ENCODE peak calls at places on chromosomes 6 and 20, in six cellular contexts. One of them, this sample, is unnamed.

GRCh38 chr6:137389150-137389664 is 105.0 kb downstream of the OLIG3 start:
- DNase-seq in sigmoid colon: no peak
- DNase-seq in OCI-LY7: peak
- DNase-seq in HCT116: no peak
- DNase-seq in A549: no peak
- DNase-seq in heart right ventricle: no peak
- DNase-seq in this sample: peak

GRCh38 chr6:24307881-24308280 is 50.0 kb downstream of the DCDC2 start:
- DNase-seq in A549: no peak
- DNase-seq in OCI-LY7: no peak
- DNase-seq in heart right ventricle: no peak
- DNase-seq in HCT116: no peak
- DNase-seq in sigmoid colon: no peak
- DNase-seq in this sample: no peak

GRCh38 chr6:53605543-53606235 is 59.9 kb downstream of the KLHL31 start:
- DNase-seq in HCT116: no peak
- DNase-seq in sigmoid colon: no peak
- DNase-seq in A549: no peak
- DNase-seq in OCI-LY7: no peak
- DNase-seq in heart right ventricle: no peak
- DNase-seq in this sample: peak

GRCh38 chr6:23145801-23146200 is 576.4 kb downstream of the HDGFL1 start:
- DNase-seq in heart right ventricle: no peak
- DNase-seq in A549: no peak
- DNase-seq in OCI-LY7: no peak
- DNase-seq in sigmoid colon: no peak
- DNase-seq in HCT116: no peak
- DNase-seq in this sample: no peak

GRCh38 chr20:19347943-19348456 is 135.6 kb downstream of the SLC24A3 start:
- DNase-seq in A549: no peak
- DNase-seq in HCT116: no peak
- DNase-seq in sigmoid colon: no peak
- DNase-seq in OCI-LY7: no peak
- DNase-seq in heart right ventricle: no peak
- DNase-seq in this sample: no peak

GRCh38 chr20:57856658-57857057 is 146.8 kb upstream of the PMEPA1 start:
- DNase-seq in OCI-LY7: no peak
- DNase-seq in heart right ventricle: no peak
- DNase-seq in HCT116: no peak
- DNase-seq in A549: no peak
- DNase-seq in sigmoid colon: peak
- DNase-seq in this sample: peak

GRCh38 chr6:8006208-8006607 is 58.0 kb downstream of the BLOC1S5 start:
- DNase-seq in OCI-LY7: peak
- DNase-seq in heart right ventricle: no peak
- DNase-seq in HCT116: peak
- DNase-seq in sigmoid colon: no peak
- DNase-seq in A549: peak
- DNase-seq in this sample: peak

GRCh38 chr6:56144538-56145324 is 102.6 kb downstream of the COL21A1 start:
- DNase-seq in HCT116: no peak
- DNase-seq in A549: peak
- DNase-seq in OCI-LY7: no peak
- DNase-seq in heart right ventricle: no peak
- DNase-seq in sigmoid colon: no peak
- DNase-seq in this sample: peak

GRCh38 chr6:96716221-96716620 is 121.1 kb downstream of the GPR63 start:
- DNase-seq in A549: no peak
- DNase-seq in heart right ventricle: no peak
- DNase-seq in HCT116: no peak
- DNase-seq in OCI-LY7: no peak
- DNase-seq in sigmoid colon: no peak
- DNase-seq in this sample: no peak

GRCh38 chr6:113076116-113076515 is 729.0 kb downstream of the RFPL4B start:
- DNase-seq in heart right ventricle: no peak
- DNase-seq in OCI-LY7: no peak
- DNase-seq in HCT116: no peak
- DNase-seq in sigmoid colon: no peak
- DNase-seq in A549: no peak
- DNase-seq in this sample: no peak

GRCh38 chr20:16020971-16021370 is 552.3 kb downstream of the KIF16B start:
- DNase-seq in heart right ventricle: no peak
- DNase-seq in OCI-LY7: no peak
- DNase-seq in A549: peak
- DNase-seq in HCT116: no peak
- DNase-seq in sigmoid colon: no peak
- DNase-seq in this sample: peak

GRCh38 chr6:33320315-33321181 is 3.0 kb upstream of the ZBTB22 start:
- DNase-seq in A549: no peak
- DNase-seq in OCI-LY7: no peak
- DNase-seq in heart right ventricle: peak
- DNase-seq in sigmoid colon: peak
- DNase-seq in HCT116: no peak
- DNase-seq in this sample: peak

GRCh38 chr20:6434131-6434530 is 311.3 kb upstream of the FERMT1 start:
- DNase-seq in heart right ventricle: no peak
- DNase-seq in OCI-LY7: no peak
- DNase-seq in sigmoid colon: no peak
- DNase-seq in A549: no peak
- DNase-seq in HCT116: no peak
- DNase-seq in this sample: peak

GRCh38 chr6:10838794-10839333 is 525 bp upstream of the MAK start:
- DNase-seq in HCT116: no peak
- DNase-seq in sigmoid colon: no peak
- DNase-seq in heart right ventricle: no peak
- DNase-seq in A549: no peak
- DNase-seq in OCI-LY7: peak
- DNase-seq in this sample: no peak

GRCh38 chr6:126753616-126754015 is 364.9 kb upstream of the RSPO3 start:
- DNase-seq in heart right ventricle: no peak
- DNase-seq in OCI-LY7: no peak
- DNase-seq in HCT116: no peak
- DNase-seq in sigmoid colon: no peak
- DNase-seq in A549: no peak
- DNase-seq in this sample: no peak

GRCh38 chr6:71410164-71410566 is 121.6 kb downstream of the OGFRL1 start:
- DNase-seq in sigmoid colon: no peak
- DNase-seq in OCI-LY7: peak
- DNase-seq in HCT116: no peak
- DNase-seq in heart right ventricle: no peak
- DNase-seq in A549: no peak
- DNase-seq in this sample: peak

GRCh38 chr6:28587011-28587745 is 61.5 kb downstream of the GPX5 start:
- DNase-seq in heart right ventricle: peak
- DNase-seq in A549: peak
- DNase-seq in HCT116: no peak
- DNase-seq in sigmoid colon: no peak
- DNase-seq in OCI-LY7: no peak
- DNase-seq in this sample: peak

GRCh38 chr6:85449388-85449817 is 480 bp upstream of the NT5E start:
- DNase-seq in OCI-LY7: no peak
- DNase-seq in sigmoid colon: peak
- DNase-seq in heart right ventricle: no peak
- DNase-seq in A549: peak
- DNase-seq in HCT116: no peak
- DNase-seq in this sample: peak

GRCh38 chr6:137846772-137847313 is 20.2 kb upstream of the TNFAIP3 start:
- DNase-seq in sigmoid colon: peak
- DNase-seq in HCT116: no peak
- DNase-seq in heart right ventricle: peak
- DNase-seq in A549: no peak
- DNase-seq in OCI-LY7: no peak
- DNase-seq in this sample: no peak

GRCh38 chr20:7702141-7702540 is 238.1 kb downstream of the HAO1 start:
- DNase-seq in HCT116: no peak
- DNase-seq in sigmoid colon: no peak
- DNase-seq in heart right ventricle: no peak
- DNase-seq in OCI-LY7: no peak
- DNase-seq in A549: no peak
- DNase-seq in this sample: peak

GRCh38 chr6:85418059-85418458 is 31.8 kb upstream of the NT5E start:
- DNase-seq in A549: no peak
- DNase-seq in OCI-LY7: no peak
- DNase-seq in HCT116: no peak
- DNase-seq in sigmoid colon: no peak
- DNase-seq in heart right ventricle: no peak
- DNase-seq in this sample: peak

GRCh38 chr6:150932976-150933375 is 67.5 kb downstream of the MTHFD1L start:
- DNase-seq in HCT116: no peak
- DNase-seq in A549: no peak
- DNase-seq in OCI-LY7: no peak
- DNase-seq in sigmoid colon: no peak
- DNase-seq in heart right ventricle: no peak
- DNase-seq in this sample: no peak

DNA sequence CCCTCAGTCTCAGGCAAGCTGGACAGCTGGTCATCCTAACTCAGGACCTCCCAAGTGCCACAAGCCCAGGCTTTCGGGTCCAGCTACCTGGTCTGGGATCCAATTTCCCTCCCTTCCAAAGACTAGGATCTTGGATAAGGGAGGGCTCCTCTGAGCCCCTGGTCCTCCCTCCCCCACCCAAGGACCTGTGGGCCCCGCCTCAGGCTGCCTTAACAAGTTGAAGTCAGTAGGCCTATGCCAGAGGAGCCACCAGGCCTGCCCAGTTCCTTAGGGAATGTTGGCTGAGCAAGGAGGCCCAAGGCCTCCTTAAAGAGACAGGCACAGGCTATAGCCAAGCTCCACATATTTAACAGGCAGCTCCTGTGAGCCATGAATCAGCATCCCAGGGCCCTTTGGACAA is 27.2 kb upstream of the NOL4L start:
- DNase-seq in A549: no peak
- DNase-seq in sigmoid colon: no peak
- DNase-seq in OCI-LY7: no peak
- DNase-seq in heart right ventricle: no peak
- DNase-seq in HCT116: no peak
- DNase-seq in this sample: no peak
- TF ChIP-seq CTCF in A549: no peak
- TF ChIP-seq CTCF in sigmoid colon: no peak
- TF ChIP-seq CTCF in OCI-LY7: no peak
- TF ChIP-seq CTCF in heart right ventricle: no peak
- TF ChIP-seq CTCF in HCT116: no peak
- TF ChIP-seq CTCF in this sample: no peak

GRCh38 chr6:466564-466963 is 75.0 kb downstream of the IRF4 start:
- DNase-seq in OCI-LY7: no peak
- DNase-seq in sigmoid colon: no peak
- DNase-seq in HCT116: no peak
- DNase-seq in heart right ventricle: no peak
- DNase-seq in A549: no peak
- DNase-seq in this sample: no peak
- H3K27ac ChIP-seq in OCI-LY7: no peak
- H3K27ac ChIP-seq in sigmoid colon: no peak
- H3K27ac ChIP-seq in HCT116: no peak
- H3K27ac ChIP-seq in heart right ventricle: no peak
- H3K27ac ChIP-seq in A549: no peak
- H3K27ac ChIP-seq in this sample: no peak

GRCh38 chr6:25351485-25351884 is 72.3 kb downstream of the CARMIL1 start:
- DNase-seq in heart right ventricle: no peak
- DNase-seq in sigmoid colon: no peak
- DNase-seq in HCT116: no peak
- DNase-seq in A549: no peak
- DNase-seq in OCI-LY7: no peak
- DNase-seq in this sample: no peak

GRCh38 chr6:25346064-25346463 is 66.9 kb downstream of the CARMIL1 start:
- DNase-seq in OCI-LY7: no peak
- DNase-seq in HCT116: no peak
- DNase-seq in heart right ventricle: no peak
- DNase-seq in A549: no peak
- DNase-seq in sigmoid colon: no peak
- DNase-seq in this sample: no peak

GRCh38 chr6:25352265-25352664 is 73.1 kb downstream of the CARMIL1 start:
- DNase-seq in OCI-LY7: no peak
- DNase-seq in HCT116: no peak
- DNase-seq in A549: no peak
- DNase-seq in sigmoid colon: no peak
- DNase-seq in heart right ventricle: no peak
- DNase-seq in this sample: no peak

GRCh38 chr6:25354078-25354940 is 75.1 kb downstream of the CARMIL1 start:
- DNase-seq in heart right ventricle: no peak
- DNase-seq in HCT116: no peak
- DNase-seq in A549: no peak
- DNase-seq in sigmoid colon: no peak
- DNase-seq in OCI-LY7: no peak
- DNase-seq in this sample: no peak

GRCh38 chr6:25350593-25350992 is 71.4 kb downstream of the CARMIL1 start:
- DNase-seq in heart right ventricle: no peak
- DNase-seq in sigmoid colon: no peak
- DNase-seq in HCT116: no peak
- DNase-seq in A549: no peak
- DNase-seq in OCI-LY7: no peak
- DNase-seq in this sample: no peak
- TF ChIP-seq CTCF in heart right ventricle: no peak
- TF ChIP-seq CTCF in sigmoid colon: no peak
- TF ChIP-seq CTCF in HCT116: no peak
- TF ChIP-seq CTCF in A549: no peak
- TF ChIP-seq CTCF in OCI-LY7: peak
- TF ChIP-seq CTCF in this sample: no peak

GRCh38 chr6:116954335-116954734 is 77.3 kb downstream of the RFX6 start:
- DNase-seq in HCT116: no peak
- DNase-seq in heart right ventricle: no peak
- DNase-seq in OCI-LY7: no peak
- DNase-seq in A549: no peak
- DNase-seq in sigmoid colon: no peak
- DNase-seq in this sample: no peak

GRCh38 chr6:116945809-116946208 is 68.8 kb downstream of the RFX6 start:
- DNase-seq in A549: no peak
- DNase-seq in OCI-LY7: no peak
- DNase-seq in sigmoid colon: no peak
- DNase-seq in heart right ventricle: no peak
- DNase-seq in HCT116: no peak
- DNase-seq in this sample: peak

GRCh38 chr6:116949964-116950363 is 72.9 kb downstream of the RFX6 start:
- DNase-seq in OCI-LY7: no peak
- DNase-seq in heart right ventricle: no peak
- DNase-seq in HCT116: no peak
- DNase-seq in sigmoid colon: no peak
- DNase-seq in A549: no peak
- DNase-seq in this sample: no peak

DNA sequence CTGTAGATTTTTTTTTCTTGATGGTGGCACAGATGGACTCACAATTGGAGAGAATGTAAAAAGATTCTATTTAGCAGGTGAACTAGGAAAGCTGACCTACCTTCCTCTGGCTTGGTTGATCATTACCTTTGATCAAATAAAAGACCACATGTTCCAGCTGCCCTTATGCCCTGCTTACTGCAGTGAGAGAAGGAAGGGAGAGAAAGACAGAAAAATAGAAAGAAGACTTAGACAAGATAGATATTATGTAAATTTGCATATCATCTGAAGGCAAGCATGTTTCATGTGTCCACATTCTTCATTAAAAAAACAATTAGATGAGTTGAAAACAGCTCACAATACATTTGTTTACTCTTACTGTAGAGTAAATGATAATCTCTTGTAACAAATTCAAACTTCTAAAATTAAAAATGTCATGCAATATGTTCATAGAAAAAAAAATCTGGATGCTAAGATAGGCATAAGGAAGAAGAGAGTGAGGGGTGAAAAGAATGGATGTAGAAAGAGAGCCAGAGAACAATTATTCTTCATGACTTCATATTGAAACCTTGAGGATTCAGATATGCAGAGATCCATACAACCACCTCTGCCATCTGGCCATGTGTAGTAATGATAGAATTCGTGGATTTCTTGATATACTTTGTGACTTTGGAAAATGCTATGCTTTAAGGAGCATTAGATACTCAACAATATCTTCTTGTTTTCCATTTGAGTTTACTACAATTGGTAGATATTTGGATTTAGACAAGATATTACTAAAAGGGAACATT is 71.7 kb downstream of the RFX6 start:
- DNase-seq in sigmoid colon: no peak
- DNase-seq in heart right ventricle: no peak
- DNase-seq in OCI-LY7: no peak
- DNase-seq in HCT116: no peak
- DNase-seq in A549: no peak
- DNase-seq in this sample: no peak
- H3K27ac ChIP-seq in sigmoid colon: no peak
- H3K27ac ChIP-seq in heart right ventricle: no peak
- H3K27ac ChIP-seq in OCI-LY7: no peak
- H3K27ac ChIP-seq in HCT116: no peak
- H3K27ac ChIP-seq in A549: no peak
- H3K27ac ChIP-seq in this sample: no peak

This sample was measured in mammary epithelial cell.